ENCODE peak calls at places on chromosomes 16 and 17, in seven cellular contexts. Z is IMR-90, L is T-helper 1 cell, T is esophagus muscularis mucosa, U is H4, W is memory B cell, J is kidney tubule cell. P is an unnamed sample.

GRCh38 chr17:82487898-82488297 is 29.4 kb downstream of the NARF start:
- DNase-seq in Z (no peak), L (no peak), T (no peak), U (no peak), W (no peak), J (no peak), P (no peak)

GRCh38 chr17:1996243-1997145 is 28.6 kb downstream of the RTN4RL1 start:
- DNase-seq in Z (no peak), L (no peak), T (no peak), U (no peak), W (no peak), J (no peak), P (no peak)

GRCh38 chr17:73166731-73167581 is 2.1 kb downstream of the SSTR2 start:
- DNase-seq in Z (no peak), L (no peak), T (no peak), U (no peak), W (no peak), J (peak; percentile 17), P (peak; percentile 79)

GRCh38 chr16:3999479-3999868 is 116.8 kb downstream of the ADCY9 start:
- DNase-seq in Z (peak; percentile 81), L (no peak), T (no peak), U (peak; percentile 36), W (no peak), J (no peak), P (no peak)

GRCh38 chr16:2426941-2427361 is 2.3 kb upstream of the CCNF start:
- DNase-seq in Z (no peak), L (no peak), T (no peak), U (no peak), W (no peak), J (peak; percentile 68), P (no peak)

GRCh38 chr17:79760197-79760906 is 17.6 kb upstream of the CBX2 start:
- DNase-seq in Z (no peak), L (no peak), T (no peak), U (no peak), W (no peak), J (no peak), P (peak; percentile 41)

GRCh38 chr16:29820730-29821662 is 734 bp downstream of the MVP start:
- DNase-seq in Z (no peak), L (peak; percentile 43), T (no peak), U (peak; percentile 56), W (no peak), J (peak; percentile 83), P (peak; percentile 77)

GRCh38 chr17:82257473-82257872 is 16.0 kb downstream of the CSNK1D start:
- DNase-seq in Z (no peak), L (peak; percentile 40), T (no peak), U (no peak), W (no peak), J (peak; percentile 58), P (no peak)

GRCh38 chr16:21524068-21524751 is 75.2 kb upstream of the METTL9 start:
- DNase-seq in Z (no peak), L (no peak), T (no peak), U (no peak), W (no peak), J (no peak), P (no peak)

GRCh38 chr17:207775-208174 is 26.3 kb upstream of the DOC2B start:
- DNase-seq in Z (no peak), L (no peak), T (no peak), U (no peak), W (no peak), J (no peak), P (no peak)

GRCh38 chr16:54048994-54049929 is 237.3 kb downstream of the IRX3 start:
- DNase-seq in Z (no peak), L (no peak), T (no peak), U (no peak), W (no peak), J (no peak), P (no peak)

GRCh38 chr17:15502315-15503112 is 35.1 kb upstream of the CDRT4 start:
- DNase-seq in Z (peak; percentile 93), L (peak; percentile 34), T (peak; percentile 97), U (peak; percentile 70), W (peak; percentile 54), J (peak; percentile 82), P (peak; percentile 60)

GRCh38 chr17:74746922-74747321 is 1.5 kb upstream of the NHERF1 start:
- DNase-seq in Z (no peak), L (no peak), T (no peak), U (no peak), W (no peak), J (no peak), P (no peak)

GRCh38 chr16:72195609-72196008 is 23.7 kb upstream of the PMFBP1 start:
- DNase-seq in Z (no peak), L (no peak), T (no peak), U (no peak), W (no peak), J (no peak), P (no peak)

GRCh38 chr17:31581022-31581483 is 189.6 kb downstream of the RAB11FIP4 start:
- DNase-seq in Z (peak; percentile 68), L (no peak), T (no peak), U (peak; percentile 97), W (no peak), J (peak; percentile 95), P (no peak)

GRCh38 chr17:42618442-42619150 is 9.1 kb downstream of the TUBG1 start:
- DNase-seq in Z (no peak), L (no peak), T (no peak), U (peak; percentile 68), W (no peak), J (peak; percentile 46), P (peak; percentile 97)

P was measured in GM12865.